ENCODE peak calls at places on chromosomes 5 and 9, in ten cellular contexts. T is C1 segment of cervical spinal cord, F is brain microvascular endothelial cell, R is right atrium auricular region, A is activated T-cell treated with anti-CD3 and anti-CD28 coated beads for 48 hours, C is dorsolateral prefrontal cortex, I is left cardiac atrium, J is astrocyte, B is DMS153, Q is HFF-Myc. L is an unnamed sample.

GRCh38 chr5:159639590-159639989 is 276.7 kb upstream of the ADRA1B start:
- DNase-seq in A (no peak), J (no peak), B (no peak), Q (no peak), C (no peak), T (no peak), R (no peak), I (no peak), F (no peak), L (no peak)

GRCh38 chr5:109567374-109568044 is 122.2 kb upstream of the MAN2A1 start:
- DNase-seq in Q (no peak), J (no peak), A (no peak), B (no peak), I (no peak), C (no peak), T (no peak), R (no peak), F (peak), L (no peak)

GRCh38 chr5:127875235-127876021 is 172.2 kb downstream of the CCDC192 start:
- DNase-seq in A (no peak), F (peak), T (peak), Q (peak), J (peak), B (peak), C (peak), I (peak), R (no peak), L (peak)

GRCh38 chr9:112334319-112334828 is 955 bp upstream of the PTBP3 start:
- DNase-seq in R (no peak), C (no peak), T (no peak), Q (no peak), F (no peak), B (peak), A (peak), J (peak), I (no peak), L (no peak)

GRCh38 chr5:139664273-139664693 is 16.1 kb downstream of the CXXC5 start:
- DNase-seq in C (no peak), F (no peak), J (no peak), A (no peak), B (no peak), I (no peak), Q (no peak), T (no peak), R (peak), L (no peak)

GRCh38 chr9:123866497-123866896 is 63.4 kb downstream of the DENND1A start:
- DNase-seq in T (no peak), R (no peak), F (no peak), B (no peak), A (no peak), J (peak), C (no peak), Q (no peak), I (no peak), L (no peak)

GRCh38 chr9:3824062-3824461 is 298.3 kb upstream of the RFX3 start:
- DNase-seq in F (no peak), C (no peak), T (no peak), Q (peak), A (no peak), B (no peak), R (no peak), I (no peak), J (no peak), L (no peak)

GRCh38 chr5:159051431-159052281 is 48.1 kb downstream of the EBF1 start:
- DNase-seq in I (peak), B (no peak), Q (no peak), A (no peak), C (peak), T (no peak), J (no peak), R (peak), F (peak), L (no peak)

GRCh38 chr9:137070906-137071275 is 534 bp upstream of the SAPCD2 start:
- DNase-seq in A (no peak), F (no peak), I (no peak), C (peak), B (peak), Q (no peak), T (peak), R (no peak), J (no peak), L (peak)

GRCh38 chr5:151024894-151025606 is 4.7 kb downstream of the GPX3 start:
- DNase-seq in I (no peak), Q (no peak), C (no peak), A (no peak), B (no peak), T (no peak), J (no peak), R (no peak), F (no peak), L (no peak)

GRCh38 chr5:125058185-125058826 is 311.9 kb upstream of the ZNF608 start:
- DNase-seq in R (no peak), I (no peak), C (no peak), F (peak), Q (no peak), B (peak), T (no peak), J (no peak), A (no peak), L (no peak)

GRCh38 chr9:118732998-118733397 is 636.2 kb downstream of the BRINP1 start:
- DNase-seq in J (no peak), A (no peak), R (no peak), I (no peak), B (no peak), C (no peak), Q (no peak), T (no peak), F (no peak), L (no peak)

GRCh38 chr9:2583308-2584013 is 38.1 kb upstream of the VLDLR start:
- DNase-seq in C (no peak), I (peak), A (no peak), T (no peak), J (no peak), B (no peak), Q (no peak), F (no peak), R (no peak), L (no peak)

GRCh38 chr5:177995691-177996595 is at the start of gene PROP1:
- DNase-seq in A (no peak), I (no peak), J (no peak), B (no peak), F (no peak), Q (no peak), R (peak), C (no peak), T (no peak), L (no peak)

GRCh38 chr9:121074370-121075250 is at the start of gene CNTRL:
- DNase-seq in Q (peak), T (peak), I (peak), C (peak), A (peak), F (peak), R (peak), B (peak), J (peak), L (peak)

L was measured in hypothalamus.